ENCODE peak calls at places on chromosomes 4 and X, in nine cellular contexts. Y is WTC11, M is mucosa of descending colon, P is RCC 7860, A is amygdala, O is H7, K is SJSA1, Q is immature natural killer cell, S is Ammon's horn. J is an unnamed sample.

GRCh38 chr4:112526061-112526460 is 10.1 kb upstream of the NEUROG2 start:
- DNase-seq in Y (no peak), M (no peak), P (no peak), A (no peak), O (no peak), K (peak; percentile 56), Q (no peak), S (no peak), J (no peak)

GRCh38 chr4:188680004-188680666 is 540.9 kb downstream of the TRIML1 start:
- DNase-seq in Y (no peak), M (no peak), P (no peak), A (no peak), O (no peak), K (no peak), Q (no peak), S (peak; percentile 10), J (no peak)

GRCh38 chrX:37652053-37652452 is 33.5 kb upstream of the XK start:
- DNase-seq in Y (peak; percentile 13), M (no peak), P (no peak), A (no peak), O (no peak), K (no peak), Q (no peak), S (no peak), J (no peak)

GRCh38 chr4:84051728-84052127 is 447.4 kb downstream of the NKX6-1 start:
- DNase-seq in Y (no peak), M (no peak), P (no peak), A (no peak), O (peak; percentile 14), K (no peak), Q (no peak), S (no peak), J (no peak)

GRCh38 chr4:10085828-10086505 is 30.6 kb downstream of the WDR1 start:
- DNase-seq in Y (no peak), M (peak; percentile 30), P (no peak), A (no peak), O (peak; percentile 36), K (no peak), Q (no peak), S (no peak), J (no peak)

GRCh38 chr4:139902328-139903217 is 237.0 kb downstream of the MGST2 start:
- DNase-seq in Y (no peak), M (no peak), P (no peak), A (no peak), O (no peak), K (peak; percentile 43), Q (no peak), S (peak; percentile 40), J (no peak)

GRCh38 chrX:136880003-136880451 is 498 bp downstream of the RBMX start:
- DNase-seq in Y (no peak), M (peak; percentile 58), P (no peak), A (no peak), O (peak; percentile 48), K (no peak), Q (peak; percentile 74), S (peak; percentile 9), J (peak; percentile 19)

GRCh38 chr4:101730291-101731117 is 60.0 kb upstream of the BANK1 start:
- DNase-seq in Y (peak; percentile 69), M (no peak), P (peak; percentile 48), A (peak; percentile 18), O (peak; percentile 30), K (peak; percentile 24), Q (peak; percentile 47), S (peak; percentile 65), J (peak; percentile 52)

GRCh38 chr4:39718366-39719323 is 20.7 kb downstream of the UBE2K start:
- DNase-seq in Y (no peak), M (no peak), P (no peak), A (no peak), O (no peak), K (no peak), Q (no peak), S (no peak), J (no peak)